ENCODE peak calls at places on chromosomes 7 and 10, in four cellular contexts. One of them, this sample, is unnamed.

GRCh38 chr7:130384371-130384801 is 4.1 kb downstream of the CPA1 start:
- DNase-seq in AG04450: no peak
- DNase-seq in esophagus squamous epithelium: no peak
- DNase-seq in tibial artery: no peak
- DNase-seq in this sample: no peak

GRCh38 chr7:50315739-50316671 is 11.5 kb downstream of the IKZF1 start:
- DNase-seq in esophagus squamous epithelium: no peak
- DNase-seq in tibial artery: no peak
- DNase-seq in AG04450: no peak
- DNase-seq in this sample: no peak

GRCh38 chr7:117858731-117859130 is 14.5 kb downstream of the CTTNBP2 start:
- DNase-seq in AG04450: no peak
- DNase-seq in tibial artery: no peak
- DNase-seq in esophagus squamous epithelium: no peak
- DNase-seq in this sample: no peak

GRCh38 chr7:131604841-131605279 is 48.4 kb upstream of the PODXL start:
- DNase-seq in tibial artery: no peak
- DNase-seq in esophagus squamous epithelium: no peak
- DNase-seq in AG04450: no peak
- DNase-seq in this sample: peak

GRCh38 chr7:107995184-107996071 is 7.5 kb downstream of the LAMB1 start:
- DNase-seq in esophagus squamous epithelium: no peak
- DNase-seq in AG04450: no peak
- DNase-seq in tibial artery: no peak
- DNase-seq in this sample: peak

GRCh38 chr7:40507166-40507565 is 372.4 kb downstream of the SUGCT start:
- DNase-seq in tibial artery: no peak
- DNase-seq in esophagus squamous epithelium: no peak
- DNase-seq in AG04450: no peak
- DNase-seq in this sample: no peak

GRCh38 chr10:6528198-6528950 is 51.7 kb downstream of the PRKCQ start:
- DNase-seq in tibial artery: no peak
- DNase-seq in esophagus squamous epithelium: no peak
- DNase-seq in AG04450: no peak
- DNase-seq in this sample: no peak

GRCh38 chr7:5532520-5533335 is 109.1 kb upstream of the TNRC18 start:
- DNase-seq in esophagus squamous epithelium: no peak
- DNase-seq in AG04450: no peak
- DNase-seq in tibial artery: peak
- DNase-seq in this sample: no peak

GRCh38 chr7:104252409-104253134 is 44.8 kb upstream of the ORC5 start:
- DNase-seq in esophagus squamous epithelium: no peak
- DNase-seq in tibial artery: no peak
- DNase-seq in AG04450: no peak
- DNase-seq in this sample: peak

GRCh38 chr7:63925262-63925625 is 73.4 kb upstream of the ZNF722 start:
- DNase-seq in AG04450: no peak
- DNase-seq in esophagus squamous epithelium: no peak
- DNase-seq in tibial artery: no peak
- DNase-seq in this sample: no peak

GRCh38 chr10:34967411-34967880 is 122.7 kb downstream of the CUL2 start:
- DNase-seq in esophagus squamous epithelium: no peak
- DNase-seq in tibial artery: peak
- DNase-seq in AG04450: no peak
- DNase-seq in this sample: no peak

GRCh38 chr7:83271212-83272099 is 108.8 kb upstream of the PCLO start:
- DNase-seq in AG04450: peak
- DNase-seq in tibial artery: no peak
- DNase-seq in esophagus squamous epithelium: no peak
- DNase-seq in this sample: peak
- TF ChIP-seq CTCF in AG04450: peak
- TF ChIP-seq CTCF in tibial artery: no peak
- TF ChIP-seq CTCF in esophagus squamous epithelium: no peak
- TF ChIP-seq CTCF in this sample: no peak

GRCh38 chr7:28879105-28879504 is 79.0 kb downstream of the TRIL start:
- DNase-seq in tibial artery: no peak
- DNase-seq in AG04450: no peak
- DNase-seq in esophagus squamous epithelium: no peak
- DNase-seq in this sample: no peak
- TF ChIP-seq CTCF in tibial artery: no peak
- TF ChIP-seq CTCF in AG04450: peak
- TF ChIP-seq CTCF in esophagus squamous epithelium: no peak
- TF ChIP-seq CTCF in this sample: no peak

DNA sequence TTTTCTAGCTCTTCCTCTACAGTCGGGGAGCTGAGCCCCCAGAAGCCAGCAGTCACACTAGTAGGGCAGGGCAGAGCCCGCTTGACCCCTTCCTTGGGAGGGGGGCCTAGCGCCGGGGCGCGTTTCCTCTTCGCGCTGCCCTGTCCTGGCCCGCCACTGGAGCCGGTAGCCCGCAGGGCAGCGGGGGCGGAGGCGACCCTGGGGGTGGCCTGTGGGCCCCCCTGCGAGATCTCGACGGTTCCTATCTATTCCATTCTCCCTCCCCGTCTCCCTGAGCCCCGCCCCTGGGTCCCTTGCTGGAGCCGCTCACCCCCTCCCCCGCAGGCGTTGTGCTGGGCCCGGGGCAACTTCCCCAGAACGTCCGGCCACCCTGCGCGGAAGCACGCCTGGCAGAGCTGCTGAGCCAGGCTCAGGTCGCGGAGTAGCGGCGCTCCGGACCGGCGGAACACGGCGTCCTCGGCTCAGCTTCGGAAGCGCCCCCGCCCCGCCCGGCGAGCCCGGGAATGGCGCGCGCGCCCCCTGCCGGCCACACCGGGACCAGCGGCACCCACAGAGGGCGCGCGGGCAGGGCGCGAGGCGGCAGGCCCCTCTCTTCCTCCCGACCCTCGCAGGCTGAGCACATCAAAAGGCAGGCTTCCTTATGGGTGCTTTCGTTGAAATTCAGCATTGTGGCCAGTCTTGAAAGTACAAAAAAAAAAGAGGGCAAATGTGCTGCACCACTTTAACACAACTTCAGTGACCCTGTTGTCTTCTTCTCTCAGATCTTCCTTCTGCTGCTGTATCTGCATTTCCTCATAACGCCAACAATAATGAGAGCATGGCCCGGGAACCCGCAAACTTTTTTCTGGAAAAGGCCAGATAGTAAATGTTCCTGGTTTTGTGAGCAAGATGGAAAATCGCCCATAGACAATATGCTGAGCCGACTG is 327.6 kb downstream of the TNS3 start:
- DNase-seq in AG04450: no peak
- DNase-seq in tibial artery: peak
- DNase-seq in esophagus squamous epithelium: no peak
- DNase-seq in this sample: peak
- TF ChIP-seq CTCF in AG04450: peak
- TF ChIP-seq CTCF in tibial artery: peak
- TF ChIP-seq CTCF in esophagus squamous epithelium: peak
- TF ChIP-seq CTCF in this sample: peak

DNA sequence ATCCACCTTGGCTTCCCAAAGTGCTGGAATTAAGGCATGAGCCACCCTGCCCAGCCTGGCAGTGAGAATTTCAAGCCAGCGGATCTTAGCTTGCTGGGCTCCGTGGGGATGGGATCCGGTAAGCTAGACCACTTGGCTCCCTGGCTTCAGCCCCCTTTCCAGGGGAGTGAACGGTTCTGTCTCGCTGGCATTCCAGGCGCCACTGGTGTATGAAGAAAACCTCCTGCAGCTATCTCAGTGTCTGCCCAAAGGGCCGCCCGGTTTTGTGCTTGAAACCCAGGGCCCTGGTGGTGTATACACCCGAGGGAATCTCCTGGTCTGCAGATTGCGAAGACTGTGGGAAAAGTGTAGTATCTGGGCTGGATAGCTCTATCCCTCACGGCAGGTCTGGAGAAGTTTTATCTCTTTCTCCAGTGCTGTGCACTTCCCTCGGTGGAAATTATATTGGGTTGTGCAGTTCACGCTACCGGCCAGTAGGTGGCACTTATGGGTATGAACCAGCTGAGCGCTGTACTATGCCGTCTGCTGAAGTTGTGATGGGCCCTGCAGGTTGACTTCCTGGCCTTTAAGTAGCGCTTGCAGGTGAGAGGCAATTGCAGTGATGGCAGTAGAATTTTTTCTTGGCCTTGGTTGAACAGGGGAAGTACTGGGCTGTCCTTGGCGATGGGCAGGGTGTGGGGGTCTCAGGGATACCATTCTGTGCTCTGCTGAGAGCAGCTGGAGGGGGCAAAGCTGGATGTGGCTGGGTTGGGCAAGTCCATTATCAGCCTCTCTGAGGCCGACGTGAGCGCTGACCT is 138.0 kb upstream of the MTPN start:
- DNase-seq in AG04450: peak
- DNase-seq in esophagus squamous epithelium: no peak
- DNase-seq in tibial artery: no peak
- DNase-seq in this sample: peak
- TF ChIP-seq CTCF in AG04450: peak
- TF ChIP-seq CTCF in esophagus squamous epithelium: peak
- TF ChIP-seq CTCF in tibial artery: peak
- TF ChIP-seq CTCF in this sample: peak

GRCh38 chr10:128528781-128529180 is 402.6 kb upstream of the MKI67 start:
- DNase-seq in tibial artery: no peak
- DNase-seq in esophagus squamous epithelium: no peak
- DNase-seq in AG04450: no peak
- DNase-seq in this sample: no peak
- TF ChIP-seq CTCF in tibial artery: no peak
- TF ChIP-seq CTCF in esophagus squamous epithelium: no peak
- TF ChIP-seq CTCF in AG04450: no peak
- TF ChIP-seq CTCF in this sample: no peak

DNA sequence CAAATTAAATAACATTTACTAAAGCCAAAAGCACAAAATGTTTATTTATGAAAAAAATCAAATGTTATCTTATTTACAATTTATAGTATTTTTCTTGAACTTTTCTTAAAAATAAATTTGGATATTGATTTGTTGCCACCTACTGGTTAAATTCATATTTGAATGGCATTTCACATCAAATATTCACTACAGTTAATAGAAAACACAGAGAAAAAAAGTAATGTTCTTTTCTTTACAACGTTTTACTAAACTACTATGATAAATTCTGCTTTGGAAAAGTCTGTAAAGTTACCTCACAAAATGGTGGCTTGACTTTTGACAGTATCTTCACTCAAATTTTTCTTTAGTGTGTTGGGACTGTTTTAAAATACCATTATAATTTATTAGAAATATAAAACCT is 52.7 kb downstream of the SRPK2 start:
- DNase-seq in AG04450: no peak
- DNase-seq in esophagus squamous epithelium: no peak
- DNase-seq in tibial artery: no peak
- DNase-seq in this sample: no peak
- TF ChIP-seq CTCF in AG04450: peak
- TF ChIP-seq CTCF in esophagus squamous epithelium: peak
- TF ChIP-seq CTCF in tibial artery: peak
- TF ChIP-seq CTCF in this sample: peak

GRCh38 chr7:78510580-78511188 is 712.1 kb downstream of the PHTF2 start:
- DNase-seq in AG04450: peak
- DNase-seq in tibial artery: no peak
- DNase-seq in esophagus squamous epithelium: no peak
- DNase-seq in this sample: peak
- TF ChIP-seq CTCF in AG04450: peak
- TF ChIP-seq CTCF in tibial artery: peak
- TF ChIP-seq CTCF in esophagus squamous epithelium: peak
- TF ChIP-seq CTCF in this sample: peak

DNA sequence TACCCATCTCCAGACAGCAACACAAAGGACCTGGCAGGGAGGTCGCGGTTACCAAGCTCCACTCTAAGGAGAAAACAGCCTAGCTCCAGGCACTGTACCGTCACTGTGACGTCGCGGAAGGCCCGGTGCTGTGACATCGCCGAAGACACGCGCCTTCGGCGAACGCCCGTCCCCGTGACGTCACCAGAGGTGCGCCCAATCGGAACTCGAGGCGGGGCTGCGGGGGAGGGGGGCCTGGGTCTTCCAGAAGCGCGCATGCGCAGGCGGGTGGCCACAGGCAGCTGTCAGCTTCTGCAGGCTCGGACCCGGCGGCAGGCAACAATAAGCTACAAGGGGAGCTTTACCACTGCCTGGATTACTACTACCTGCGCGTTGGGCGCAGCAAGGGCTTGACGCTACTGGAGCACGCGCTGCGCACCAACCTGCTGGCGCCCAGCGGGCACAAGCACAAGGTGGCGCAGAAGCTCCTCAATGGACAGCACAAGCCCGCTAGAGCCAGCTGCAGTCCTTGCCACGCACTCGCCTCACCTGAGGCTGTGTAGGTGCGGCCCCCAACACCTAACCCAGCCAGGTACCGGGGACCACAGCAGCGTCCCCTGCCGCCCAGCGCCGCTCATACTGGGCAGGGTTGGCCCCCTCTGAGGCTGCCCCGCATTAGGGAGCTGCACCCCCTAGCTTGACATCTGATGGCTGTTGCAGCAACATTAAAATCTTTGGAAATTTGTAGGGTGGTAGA is 208.4 kb downstream of the TPST1 start:
- DNase-seq in AG04450: peak
- DNase-seq in tibial artery: peak
- DNase-seq in esophagus squamous epithelium: peak
- DNase-seq in this sample: no peak
- TF ChIP-seq CTCF in AG04450: peak
- TF ChIP-seq CTCF in tibial artery: peak
- TF ChIP-seq CTCF in esophagus squamous epithelium: peak
- TF ChIP-seq CTCF in this sample: peak

This sample was measured in HFFc6.